ENCODE peak calls at places on chromosome 14, in ten cellular contexts. X is transverse colon, J is Panc1, A is GM12878, Y is sigmoid colon, V is GM12892, Z is spleen, N is esophagus muscularis mucosa, K is breast epithelium, I is H1. W is an unnamed sample.

GRCh38 chr14:22837750-22838538 is 1.6 kb downstream of the MMP14 start:
- DNase-seq in A (no peak), K (no peak), I (no peak), N (no peak), J (no peak), X (peak), Y (peak), V (no peak), Z (peak), W (peak)

GRCh38 chr14:39430762-39431415 is 1.3 kb downstream of the FBXO33 start:
- DNase-seq in A (no peak), V (no peak), K (no peak), X (no peak), Y (peak), N (no peak), I (no peak), Z (peak), J (no peak), W (no peak)

GRCh38 chr14:97298775-97299174 is 501.6 kb downstream of the VRK1 start:
- DNase-seq in J (no peak), Z (no peak), V (no peak), I (no peak), X (no peak), N (no peak), Y (no peak), K (no peak), A (no peak), W (no peak)

GRCh38 chr14:89000007-89000942 is 175.8 kb downstream of the TTC8 start:
- DNase-seq in J (no peak), X (peak), N (no peak), Y (no peak), V (no peak), A (no peak), I (no peak), K (no peak), Z (no peak), W (no peak)

GRCh38 chr14:33765251-33765650 is 185.6 kb downstream of the EGLN3 start:
- DNase-seq in Z (no peak), V (no peak), K (no peak), X (no peak), N (no peak), Y (no peak), I (no peak), J (no peak), A (no peak), W (no peak)

GRCh38 chr14:76987956-76988520 is 40.5 kb downstream of the IRF2BPL start:
- DNase-seq in J (no peak), Y (no peak), A (no peak), I (no peak), N (no peak), V (no peak), X (no peak), Z (no peak), K (no peak), W (no peak)

GRCh38 chr14:103543721-103544626 is 15.0 kb downstream of the TRMT61A start:
- DNase-seq in Z (peak), X (peak), V (no peak), K (no peak), N (no peak), J (no peak), I (no peak), Y (peak), A (no peak), W (no peak)

GRCh38 chr14:75513911-75514672 is 8.2 kb upstream of the BATF start:
- DNase-seq in V (no peak), N (peak), X (no peak), I (no peak), Y (no peak), A (peak), J (no peak), K (no peak), Z (no peak), W (no peak)

GRCh38 chr14:69055125-69055524 is 76.0 kb upstream of the ACTN1 start:
- DNase-seq in V (no peak), Z (no peak), I (no peak), J (no peak), N (no peak), X (no peak), Y (no peak), A (no peak), K (no peak), W (no peak)

GRCh38 chr14:69055973-69056372 is 76.9 kb upstream of the ACTN1 start:
- DNase-seq in Y (no peak), Z (no peak), N (no peak), X (no peak), K (no peak), J (no peak), A (no peak), I (no peak), V (no peak), W (no peak)

GRCh38 chr14:69064596-69064995 is 85.5 kb upstream of the ACTN1 start:
- DNase-seq in J (no peak), X (no peak), Y (no peak), A (no peak), K (no peak), V (no peak), Z (no peak), N (no peak), I (no peak), W (no peak)

GRCh38 chr14:69056389-69056788 is 77.3 kb upstream of the ACTN1 start:
- DNase-seq in N (no peak), Z (no peak), V (no peak), K (no peak), X (no peak), A (no peak), I (no peak), J (no peak), Y (no peak), W (no peak)

DNA sequence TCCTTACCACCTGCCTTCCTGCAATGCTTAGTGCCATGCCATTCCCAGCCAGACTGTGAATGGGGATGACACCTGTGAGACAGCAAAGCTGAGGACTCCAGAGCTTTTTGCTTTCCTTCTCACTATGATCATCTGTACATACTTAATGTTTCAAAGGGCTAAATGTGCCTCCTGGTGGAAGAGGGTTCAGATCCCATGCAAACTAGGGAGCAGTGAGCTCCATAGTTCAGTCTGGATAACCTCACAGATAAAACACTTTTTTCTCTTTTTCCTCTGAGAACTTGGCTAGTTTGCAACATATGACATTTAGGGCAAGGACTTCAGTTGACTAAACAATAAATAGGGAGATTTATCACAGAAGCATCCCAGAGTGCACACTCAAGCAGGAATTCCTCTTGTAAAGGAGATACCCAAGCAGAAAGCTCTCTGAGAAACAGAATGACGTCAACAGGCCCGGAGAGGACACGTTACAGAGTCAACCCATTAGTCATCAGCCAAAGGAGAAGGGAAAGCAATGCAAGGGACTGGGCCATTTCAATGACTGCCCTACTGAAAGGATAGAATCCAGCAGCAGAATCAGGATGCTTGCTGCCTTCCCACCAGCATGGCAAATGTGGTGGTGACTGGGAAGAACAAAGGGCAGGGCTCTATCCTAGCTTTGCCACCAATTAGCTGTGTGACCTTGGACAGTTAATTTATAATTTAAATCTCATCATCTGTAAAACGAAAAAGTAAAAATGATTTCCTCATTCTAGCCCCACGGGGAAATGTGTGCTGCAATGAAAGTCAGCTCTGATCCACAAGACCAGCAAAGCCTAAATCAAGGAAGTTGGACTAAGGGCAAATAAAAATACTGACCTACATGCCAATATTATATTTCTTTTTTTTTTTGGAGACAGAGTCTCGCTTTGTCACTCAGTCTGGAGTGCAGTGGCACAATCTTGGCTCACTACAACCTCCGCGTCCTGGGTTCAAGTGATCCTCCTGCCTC is 80.9 kb upstream of the ACTN1 start:
- DNase-seq in A (no peak), V (no peak), I (no peak), X (peak), Y (peak), K (no peak), Z (no peak), J (no peak), N (no peak), W (no peak)
- TF ChIP-seq POLR2AphosphoS5 in A (no peak), V (no peak), I (no peak), X (peak), Y (peak), K (no peak), Z (peak), J (no peak), N (no peak), W (no peak)

GRCh38 chr14:52974406-52974805 is 23.6 kb upstream of the FERMT2 start:
- DNase-seq in Y (no peak), K (no peak), X (no peak), Z (no peak), A (no peak), I (no peak), N (no peak), J (no peak), V (no peak), W (no peak)

GRCh38 chr14:52977798-52978197 is 26.9 kb upstream of the FERMT2 start:
- DNase-seq in N (no peak), I (no peak), V (no peak), K (no peak), Y (no peak), J (no peak), Z (no peak), X (no peak), A (no peak), W (no peak)
- TF ChIP-seq POLR2AphosphoS5 in N (no peak), I (no peak), V (no peak), K (no peak), Y (no peak), J (no peak), Z (no peak), X (no peak), A (no peak), W (no peak)

GRCh38 chr14:58166005-58166983 is 14.3 kb upstream of the ARMH4 start:
- DNase-seq in X (peak), K (peak), Y (peak), J (peak), Z (peak), N (peak), A (no peak), V (peak), I (peak), W (peak)
- TF ChIP-seq POLR2AphosphoS5 in X (no peak), K (no peak), Y (no peak), J (no peak), Z (no peak), N (no peak), A (no peak), V (no peak), I (no peak), W (no peak)

DNA sequence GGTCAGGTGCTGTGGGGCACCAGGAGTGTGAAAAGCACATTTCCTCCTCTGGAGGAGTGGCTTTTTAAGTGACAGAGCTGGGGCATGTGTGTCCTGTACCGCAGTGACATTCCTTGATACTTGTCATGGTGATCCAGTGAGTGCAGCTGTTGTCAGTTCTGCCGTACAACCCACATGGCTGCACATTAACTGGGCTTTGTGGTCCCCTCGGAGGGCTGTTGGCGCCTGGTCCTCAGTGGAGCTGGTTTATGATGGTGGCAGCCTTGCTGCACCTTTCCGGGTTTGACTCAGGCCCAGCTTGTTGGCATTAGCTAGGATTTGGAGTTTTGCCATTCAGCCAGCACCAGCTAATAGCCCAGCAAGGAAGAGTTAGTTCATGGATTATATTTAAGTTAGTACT is 77.0 kb downstream of the SLC25A47 start:
- DNase-seq in A (no peak), N (no peak), I (no peak), K (no peak), Z (no peak), J (no peak), V (no peak), X (peak), Y (no peak), W (no peak)
- TF ChIP-seq POLR2AphosphoS5 in A (no peak), N (no peak), I (no peak), K (no peak), Z (no peak), J (no peak), V (no peak), X (no peak), Y (no peak), W (no peak)

GRCh38 chr14:85607571-85608219 is 77.8 kb downstream of the FLRT2 start:
- DNase-seq in I (no peak), V (no peak), Y (no peak), J (peak), Z (no peak), N (no peak), K (no peak), X (no peak), A (no peak), W (no peak)
- TF ChIP-seq POLR2AphosphoS5 in I (no peak), V (no peak), Y (no peak), J (no peak), Z (no peak), N (no peak), K (no peak), X (no peak), A (no peak), W (no peak)

GRCh38 chr14:50334211-50334610 is 22.1 kb downstream of the DMAC2L start:
- DNase-seq in N (peak), V (no peak), A (no peak), I (no peak), J (no peak), K (no peak), Y (no peak), Z (no peak), X (no peak), W (no peak)

GRCh38 chr14:50335389-50335788 is 23.3 kb downstream of the DMAC2L start:
- DNase-seq in Y (peak), Z (no peak), V (no peak), K (no peak), X (peak), I (peak), A (no peak), N (peak), J (no peak), W (no peak)

GRCh38 chr14:50335989-50336391 is 23.9 kb downstream of the DMAC2L start:
- DNase-seq in K (no peak), X (no peak), Y (no peak), V (no peak), A (no peak), J (no peak), N (peak), I (no peak), Z (peak), W (no peak)

GRCh38 chr14:50331596-50331995 is 19.5 kb downstream of the DMAC2L start:
- DNase-seq in I (no peak), X (no peak), N (no peak), J (no peak), K (no peak), Y (no peak), Z (no peak), A (no peak), V (no peak), W (no peak)

DNA sequence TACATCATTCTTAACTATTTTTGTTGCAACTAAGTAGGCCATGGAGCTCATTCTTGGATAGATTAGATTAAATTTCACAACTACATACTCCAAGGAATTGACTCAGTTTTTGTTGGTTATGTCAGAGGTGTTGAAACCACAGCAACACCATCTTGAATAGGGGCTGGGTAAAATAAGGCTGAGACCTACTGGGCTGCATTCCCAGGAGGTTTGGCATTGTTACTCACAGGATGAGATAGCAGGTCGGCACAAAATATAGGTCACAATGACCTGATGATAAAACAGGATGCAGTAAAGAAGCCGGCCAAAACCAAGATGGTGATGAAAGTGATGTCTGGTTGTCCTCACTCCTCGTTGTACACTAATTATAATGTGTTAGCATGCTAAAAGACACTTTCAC is 20.9 kb downstream of the DMAC2L start:
- DNase-seq in X (no peak), V (no peak), J (no peak), Y (peak), K (no peak), I (no peak), A (no peak), N (peak), Z (no peak), W (no peak)
- TF ChIP-seq POLR2AphosphoS5 in X (no peak), V (no peak), J (no peak), Y (no peak), K (no peak), I (no peak), A (no peak), N (no peak), Z (no peak), W (no peak)

GRCh38 chr14:99479903-99480855 is 480 bp downstream of the SETD3 start:
- DNase-seq in Z (peak), Y (peak), N (peak), X (peak), K (peak), I (no peak), V (peak), J (no peak), A (no peak), W (peak)
- TF ChIP-seq POLR2AphosphoS5 in Z (peak), Y (peak), N (peak), X (peak), K (peak), I (no peak), V (no peak), J (no peak), A (no peak), W (peak)

GRCh38 chr14:35526962-35527361 is 7.0 kb upstream of the INSM2 start:
- DNase-seq in Y (no peak), A (no peak), X (no peak), I (no peak), J (no peak), V (no peak), N (no peak), K (no peak), Z (no peak), W (no peak)
- TF ChIP-seq POLR2AphosphoS5 in Y (no peak), A (no peak), X (no peak), I (no peak), J (no peak), V (no peak), N (no peak), K (no peak), Z (no peak), W (no peak)

W was measured in suprapubic skin.